ENCODE peak calls at places on chromosomes 3 and 15, in nine cellular contexts. One of them, this sample, is unnamed.

GRCh38 chr15:72315706-72316370 is 4.1 kb downstream of the CELF6 start:
- DNase-seq in tibial nerve: no peak
- DNase-seq in upper lobe of left lung: no peak
- DNase-seq in GM12878: no peak
- DNase-seq in K562: no peak
- DNase-seq in ovary: no peak
- DNase-seq in A549: no peak
- DNase-seq in transverse colon: no peak
- DNase-seq in H1: peak
- DNase-seq in this sample: no peak

GRCh38 chr15:80811781-80812180 is 32.6 kb downstream of the CEMIP start:
- DNase-seq in A549: no peak
- DNase-seq in K562: no peak
- DNase-seq in H1: no peak
- DNase-seq in GM12878: no peak
- DNase-seq in tibial nerve: no peak
- DNase-seq in upper lobe of left lung: no peak
- DNase-seq in ovary: no peak
- DNase-seq in transverse colon: no peak
- DNase-seq in this sample: no peak

GRCh38 chr3:43707998-43708397 is 17.3 kb downstream of the ABHD5 start:
- DNase-seq in ovary: no peak
- DNase-seq in A549: peak
- DNase-seq in tibial nerve: no peak
- DNase-seq in GM12878: no peak
- DNase-seq in K562: no peak
- DNase-seq in H1: no peak
- DNase-seq in transverse colon: no peak
- DNase-seq in upper lobe of left lung: no peak
- DNase-seq in this sample: no peak

GRCh38 chr3:142288032-142288638 is 62.8 kb upstream of the GK5 start:
- DNase-seq in GM12878: no peak
- DNase-seq in ovary: no peak
- DNase-seq in tibial nerve: no peak
- DNase-seq in upper lobe of left lung: no peak
- DNase-seq in H1: no peak
- DNase-seq in K562: no peak
- DNase-seq in A549: no peak
- DNase-seq in transverse colon: no peak
- DNase-seq in this sample: no peak

GRCh38 chr15:34039506-34040123 is 611 bp upstream of the AVEN start:
- DNase-seq in A549: no peak
- DNase-seq in tibial nerve: no peak
- DNase-seq in transverse colon: no peak
- DNase-seq in H1: no peak
- DNase-seq in ovary: no peak
- DNase-seq in GM12878: peak
- DNase-seq in K562: no peak
- DNase-seq in upper lobe of left lung: no peak
- DNase-seq in this sample: no peak

GRCh38 chr3:100277255-100277800 is 16.5 kb downstream of the TBC1D23 start:
- DNase-seq in H1: no peak
- DNase-seq in ovary: no peak
- DNase-seq in GM12878: no peak
- DNase-seq in tibial nerve: no peak
- DNase-seq in K562: no peak
- DNase-seq in upper lobe of left lung: no peak
- DNase-seq in transverse colon: no peak
- DNase-seq in A549: no peak
- DNase-seq in this sample: no peak

GRCh38 chr15:60993008-60993407 is 236.1 kb downstream of the RORA start:
- DNase-seq in GM12878: no peak
- DNase-seq in H1: no peak
- DNase-seq in upper lobe of left lung: no peak
- DNase-seq in ovary: no peak
- DNase-seq in tibial nerve: no peak
- DNase-seq in transverse colon: no peak
- DNase-seq in A549: no peak
- DNase-seq in K562: no peak
- DNase-seq in this sample: no peak

GRCh38 chr3:7205535-7206331 is 344.8 kb downstream of the GRM7 start:
- DNase-seq in GM12878: peak
- DNase-seq in H1: no peak
- DNase-seq in A549: no peak
- DNase-seq in tibial nerve: no peak
- DNase-seq in transverse colon: no peak
- DNase-seq in upper lobe of left lung: no peak
- DNase-seq in K562: no peak
- DNase-seq in ovary: no peak
- DNase-seq in this sample: no peak

GRCh38 chr3:113287818-113288648 is 76.7 kb downstream of the BOC start:
- DNase-seq in ovary: peak
- DNase-seq in GM12878: no peak
- DNase-seq in transverse colon: peak
- DNase-seq in A549: peak
- DNase-seq in upper lobe of left lung: no peak
- DNase-seq in K562: peak
- DNase-seq in tibial nerve: peak
- DNase-seq in H1: peak
- DNase-seq in this sample: no peak

GRCh38 chr3:136919799-136920580 is 37.8 kb upstream of the IL20RB start:
- DNase-seq in GM12878: no peak
- DNase-seq in ovary: no peak
- DNase-seq in upper lobe of left lung: no peak
- DNase-seq in tibial nerve: no peak
- DNase-seq in K562: no peak
- DNase-seq in H1: no peak
- DNase-seq in A549: no peak
- DNase-seq in transverse colon: no peak
- DNase-seq in this sample: no peak

GRCh38 chr15:31273258-31273941 is 53.2 kb upstream of the KLF13 start:
- DNase-seq in upper lobe of left lung: no peak
- DNase-seq in tibial nerve: no peak
- DNase-seq in GM12878: no peak
- DNase-seq in K562: no peak
- DNase-seq in H1: peak
- DNase-seq in ovary: no peak
- DNase-seq in transverse colon: no peak
- DNase-seq in A549: no peak
- DNase-seq in this sample: peak

GRCh38 chr3:76061654-76062053 is 276.3 kb upstream of the ZNF717 start:
- DNase-seq in transverse colon: no peak
- DNase-seq in tibial nerve: no peak
- DNase-seq in ovary: no peak
- DNase-seq in H1: no peak
- DNase-seq in GM12878: no peak
- DNase-seq in K562: no peak
- DNase-seq in upper lobe of left lung: no peak
- DNase-seq in A549: no peak
- DNase-seq in this sample: no peak

GRCh38 chr3:43857361-43858051 is 166.8 kb downstream of the ABHD5 start:
- DNase-seq in GM12878: no peak
- DNase-seq in upper lobe of left lung: no peak
- DNase-seq in K562: no peak
- DNase-seq in transverse colon: no peak
- DNase-seq in H1: no peak
- DNase-seq in ovary: no peak
- DNase-seq in tibial nerve: no peak
- DNase-seq in A549: no peak
- DNase-seq in this sample: no peak

GRCh38 chr15:62594017-62594416 is 428.9 kb upstream of the C2CD4B start:
- DNase-seq in H1: no peak
- DNase-seq in transverse colon: no peak
- DNase-seq in upper lobe of left lung: no peak
- DNase-seq in K562: no peak
- DNase-seq in A549: no peak
- DNase-seq in tibial nerve: no peak
- DNase-seq in ovary: no peak
- DNase-seq in GM12878: no peak
- DNase-seq in this sample: no peak
- TF ChIP-seq EP300 in H1: no peak
- TF ChIP-seq EP300 in transverse colon: no peak
- TF ChIP-seq EP300 in upper lobe of left lung: no peak
- TF ChIP-seq EP300 in K562: no peak
- TF ChIP-seq EP300 in A549: no peak
- TF ChIP-seq EP300 in tibial nerve: no peak
- TF ChIP-seq EP300 in ovary: no peak
- TF ChIP-seq EP300 in GM12878: no peak
- TF ChIP-seq EP300 in this sample: no peak

GRCh38 chr3:10273697-10274305 is 18.9 kb downstream of the GHRL start:
- DNase-seq in tibial nerve: no peak
- DNase-seq in K562: no peak
- DNase-seq in GM12878: no peak
- DNase-seq in ovary: peak
- DNase-seq in A549: no peak
- DNase-seq in H1: no peak
- DNase-seq in transverse colon: no peak
- DNase-seq in upper lobe of left lung: no peak
- DNase-seq in this sample: no peak

GRCh38 chr3:10277115-10277625 is 15.6 kb downstream of the GHRL start:
- DNase-seq in upper lobe of left lung: no peak
- DNase-seq in H1: no peak
- DNase-seq in tibial nerve: no peak
- DNase-seq in K562: no peak
- DNase-seq in GM12878: no peak
- DNase-seq in transverse colon: no peak
- DNase-seq in ovary: peak
- DNase-seq in A549: no peak
- DNase-seq in this sample: no peak

GRCh38 chr3:10278501-10278900 is 14.2 kb downstream of the GHRL start:
- DNase-seq in upper lobe of left lung: no peak
- DNase-seq in K562: no peak
- DNase-seq in H1: no peak
- DNase-seq in tibial nerve: no peak
- DNase-seq in GM12878: no peak
- DNase-seq in ovary: peak
- DNase-seq in transverse colon: no peak
- DNase-seq in A549: no peak
- DNase-seq in this sample: no peak

GRCh38 chr3:10272977-10273376 is 19.8 kb downstream of the GHRL start:
- DNase-seq in transverse colon: no peak
- DNase-seq in K562: no peak
- DNase-seq in H1: no peak
- DNase-seq in tibial nerve: no peak
- DNase-seq in A549: no peak
- DNase-seq in upper lobe of left lung: no peak
- DNase-seq in ovary: no peak
- DNase-seq in GM12878: no peak
- DNase-seq in this sample: no peak

GRCh38 chr3:10274601-10275000 is 18.1 kb downstream of the GHRL start:
- DNase-seq in K562: no peak
- DNase-seq in H1: no peak
- DNase-seq in tibial nerve: no peak
- DNase-seq in GM12878: no peak
- DNase-seq in transverse colon: no peak
- DNase-seq in upper lobe of left lung: no peak
- DNase-seq in A549: no peak
- DNase-seq in ovary: no peak
- DNase-seq in this sample: no peak
- TF ChIP-seq EP300 in K562: no peak
- TF ChIP-seq EP300 in H1: no peak
- TF ChIP-seq EP300 in tibial nerve: no peak
- TF ChIP-seq EP300 in GM12878: no peak
- TF ChIP-seq EP300 in transverse colon: no peak
- TF ChIP-seq EP300 in upper lobe of left lung: no peak
- TF ChIP-seq EP300 in A549: no peak
- TF ChIP-seq EP300 in ovary: no peak
- TF ChIP-seq EP300 in this sample: no peak

DNA sequence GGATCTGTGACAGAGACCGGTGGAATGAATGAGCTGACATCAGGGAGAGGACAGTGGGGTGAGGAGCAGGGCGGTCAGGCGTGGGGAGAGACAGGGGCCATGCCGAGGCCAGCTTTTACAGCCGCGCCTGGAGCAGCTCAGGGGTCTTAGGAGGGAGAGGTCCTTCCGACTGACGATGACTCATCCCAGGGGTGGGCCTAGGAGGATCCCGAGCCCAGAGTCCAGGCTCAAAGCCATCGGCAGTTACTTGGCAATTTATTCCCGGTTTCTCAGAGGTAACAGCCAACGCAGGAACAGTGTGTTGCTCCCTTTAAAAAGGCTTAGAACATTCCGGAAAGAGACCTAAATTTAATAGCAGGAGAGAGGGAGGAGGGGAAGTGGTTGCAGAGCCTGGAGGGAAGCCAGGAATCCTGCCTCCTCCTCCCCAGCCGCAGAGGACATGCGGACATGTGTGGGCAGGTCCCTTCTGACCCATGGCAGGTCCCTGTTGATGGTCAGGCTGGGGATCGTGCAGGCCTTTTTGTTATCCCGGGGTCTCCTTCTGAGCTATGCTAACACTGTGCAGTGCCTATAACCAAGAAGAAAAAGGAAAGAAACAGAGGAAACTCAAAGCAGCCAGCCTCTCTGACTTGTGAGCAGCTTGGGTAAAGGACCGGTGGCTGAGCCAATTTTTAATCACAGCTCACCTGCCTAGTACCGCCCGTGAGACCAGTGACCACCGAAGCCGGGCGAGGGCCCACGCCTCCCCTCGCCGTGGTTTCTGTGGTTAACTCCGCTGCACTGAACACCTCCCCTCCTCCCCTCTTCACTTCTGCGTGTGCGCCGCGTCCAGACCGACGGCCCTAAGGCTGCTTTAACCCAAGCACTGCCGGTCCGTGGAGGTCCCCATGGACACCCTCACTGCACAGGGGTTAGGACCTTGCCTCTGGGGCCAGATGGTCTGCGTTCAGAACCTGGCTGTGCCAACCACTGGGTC is 392.4 kb upstream of the PROK2 start:
- DNase-seq in upper lobe of left lung: peak
- DNase-seq in transverse colon: peak
- DNase-seq in tibial nerve: no peak
- DNase-seq in H1: no peak
- DNase-seq in K562: peak
- DNase-seq in ovary: peak
- DNase-seq in A549: no peak
- DNase-seq in GM12878: no peak
- DNase-seq in this sample: peak
- TF ChIP-seq EP300 in upper lobe of left lung: no peak
- TF ChIP-seq EP300 in transverse colon: no peak
- TF ChIP-seq EP300 in tibial nerve: no peak
- TF ChIP-seq EP300 in H1: no peak
- TF ChIP-seq EP300 in K562: no peak
- TF ChIP-seq EP300 in ovary: no peak
- TF ChIP-seq EP300 in A549: no peak
- TF ChIP-seq EP300 in GM12878: peak
- TF ChIP-seq EP300 in this sample: no peak

GRCh38 chr3:138608322-138609214 is at the start of gene FAIM:
- DNase-seq in transverse colon: peak
- DNase-seq in H1: peak
- DNase-seq in GM12878: no peak
- DNase-seq in A549: peak
- DNase-seq in K562: peak
- DNase-seq in tibial nerve: peak
- DNase-seq in upper lobe of left lung: peak
- DNase-seq in ovary: peak
- DNase-seq in this sample: peak
- TF ChIP-seq EP300 in transverse colon: no peak
- TF ChIP-seq EP300 in H1: no peak
- TF ChIP-seq EP300 in GM12878: no peak
- TF ChIP-seq EP300 in A549: no peak
- TF ChIP-seq EP300 in K562: no peak
- TF ChIP-seq EP300 in tibial nerve: no peak
- TF ChIP-seq EP300 in upper lobe of left lung: no peak
- TF ChIP-seq EP300 in ovary: no peak
- TF ChIP-seq EP300 in this sample: no peak